ENCODE peak calls at places on chromosomes 12 and 14, in ten cellular contexts. One of them, this sample, is unnamed. For H3K36me3, the result is how much of the 10 kb centered on the place peaks cover.

GRCh38 chr14:72781476-72782181 is 112.3 kb downstream of the DPF3 start:
- DNase-seq in HCT116: no peak
- DNase-seq in stomach: no peak
- DNase-seq in HepG2: peak
- DNase-seq in vagina: peak
- DNase-seq in suprapubic skin: no peak
- DNase-seq in prostate gland: no peak
- DNase-seq in transverse colon: no peak
- DNase-seq in upper lobe of left lung: no peak
- DNase-seq in spleen: no peak
- DNase-seq in this sample: no peak

GRCh38 chr14:84085493-84085892 is 1444.5 kb upstream of the FLRT2 start:
- DNase-seq in suprapubic skin: no peak
- DNase-seq in HCT116: no peak
- DNase-seq in vagina: no peak
- DNase-seq in transverse colon: no peak
- DNase-seq in stomach: no peak
- DNase-seq in spleen: no peak
- DNase-seq in prostate gland: no peak
- DNase-seq in HepG2: no peak
- DNase-seq in upper lobe of left lung: no peak
- DNase-seq in this sample: no peak

GRCh38 chr14:75476274-75476995 is 45.8 kb upstream of the BATF start:
- DNase-seq in transverse colon: peak
- DNase-seq in upper lobe of left lung: peak
- DNase-seq in vagina: no peak
- DNase-seq in stomach: peak
- DNase-seq in suprapubic skin: peak
- DNase-seq in spleen: no peak
- DNase-seq in HCT116: no peak
- DNase-seq in HepG2: peak
- DNase-seq in prostate gland: no peak
- DNase-seq in this sample: no peak

GRCh38 chr12:50248883-50249282 is 34.4 kb downstream of the LIMA1 start:
- DNase-seq in vagina: no peak
- DNase-seq in HepG2: no peak
- DNase-seq in upper lobe of left lung: no peak
- DNase-seq in stomach: no peak
- DNase-seq in transverse colon: no peak
- DNase-seq in HCT116: no peak
- DNase-seq in prostate gland: no peak
- DNase-seq in suprapubic skin: no peak
- DNase-seq in spleen: no peak
- DNase-seq in this sample: no peak

GRCh38 chr14:102848830-102849521 is 71.7 kb downstream of the TRAF3 start:
- DNase-seq in upper lobe of left lung: no peak
- DNase-seq in spleen: peak
- DNase-seq in stomach: peak
- DNase-seq in transverse colon: peak
- DNase-seq in HepG2: no peak
- DNase-seq in vagina: no peak
- DNase-seq in HCT116: no peak
- DNase-seq in suprapubic skin: no peak
- DNase-seq in prostate gland: no peak
- DNase-seq in this sample: no peak

GRCh38 chr12:88590851-88591250 is 10.6 kb upstream of the KITLG start:
- DNase-seq in HCT116: no peak
- DNase-seq in upper lobe of left lung: no peak
- DNase-seq in vagina: no peak
- DNase-seq in spleen: no peak
- DNase-seq in suprapubic skin: no peak
- DNase-seq in prostate gland: no peak
- DNase-seq in HepG2: no peak
- DNase-seq in stomach: no peak
- DNase-seq in transverse colon: no peak
- DNase-seq in this sample: no peak

GRCh38 chr14:56061051-56061450 is 57.2 kb upstream of the PELI2 start:
- DNase-seq in suprapubic skin: no peak
- DNase-seq in HCT116: no peak
- DNase-seq in upper lobe of left lung: no peak
- DNase-seq in HepG2: no peak
- DNase-seq in vagina: no peak
- DNase-seq in transverse colon: no peak
- DNase-seq in prostate gland: no peak
- DNase-seq in stomach: no peak
- DNase-seq in spleen: no peak
- DNase-seq in this sample: no peak

GRCh38 chr12:92403210-92404175 is 257.8 kb upstream of the BTG1 start:
- DNase-seq in upper lobe of left lung: no peak
- DNase-seq in suprapubic skin: no peak
- DNase-seq in transverse colon: peak
- DNase-seq in vagina: no peak
- DNase-seq in stomach: no peak
- DNase-seq in prostate gland: no peak
- DNase-seq in HepG2: no peak
- DNase-seq in HCT116: no peak
- DNase-seq in spleen: no peak
- DNase-seq in this sample: no peak

GRCh38 chr14:23562822-23563472 is 4.6 kb downstream of the AP1G2 start:
- DNase-seq in transverse colon: peak
- DNase-seq in HCT116: no peak
- DNase-seq in stomach: peak
- DNase-seq in HepG2: peak
- DNase-seq in suprapubic skin: peak
- DNase-seq in vagina: no peak
- DNase-seq in prostate gland: no peak
- DNase-seq in spleen: no peak
- DNase-seq in upper lobe of left lung: no peak
- DNase-seq in this sample: no peak

GRCh38 chr12:52687527-52688385 is 7.5 kb upstream of the KRT1 start:
- DNase-seq in HCT116: peak
- DNase-seq in vagina: no peak
- DNase-seq in HepG2: no peak
- DNase-seq in prostate gland: no peak
- DNase-seq in spleen: peak
- DNase-seq in stomach: no peak
- DNase-seq in suprapubic skin: no peak
- DNase-seq in upper lobe of left lung: no peak
- DNase-seq in transverse colon: peak
- DNase-seq in this sample: peak

GRCh38 chr12:80271770-80272169 is 172.3 kb upstream of the PTPRQ start:
- DNase-seq in transverse colon: no peak
- DNase-seq in HCT116: no peak
- DNase-seq in vagina: no peak
- DNase-seq in stomach: no peak
- DNase-seq in upper lobe of left lung: no peak
- DNase-seq in prostate gland: no peak
- DNase-seq in HepG2: no peak
- DNase-seq in spleen: no peak
- DNase-seq in suprapubic skin: no peak
- DNase-seq in this sample: no peak

GRCh38 chr12:68479832-68480291 is 130.8 kb upstream of the RAP1B start:
- DNase-seq in upper lobe of left lung: no peak
- DNase-seq in HCT116: no peak
- DNase-seq in stomach: no peak
- DNase-seq in vagina: no peak
- DNase-seq in prostate gland: no peak
- DNase-seq in suprapubic skin: no peak
- DNase-seq in HepG2: no peak
- DNase-seq in spleen: no peak
- DNase-seq in transverse colon: no peak
- DNase-seq in this sample: no peak

GRCh38 chr12:46675736-46676135 is 150.1 kb downstream of the SLC38A4 start:
- DNase-seq in transverse colon: no peak
- DNase-seq in stomach: no peak
- DNase-seq in upper lobe of left lung: peak
- DNase-seq in vagina: no peak
- DNase-seq in HCT116: no peak
- DNase-seq in spleen: no peak
- DNase-seq in suprapubic skin: peak
- DNase-seq in prostate gland: no peak
- DNase-seq in HepG2: peak
- DNase-seq in this sample: no peak

GRCh38 chr12:113727651-113728061 is 238.5 kb downstream of the RBM19 start:
- DNase-seq in suprapubic skin: no peak
- DNase-seq in prostate gland: no peak
- DNase-seq in spleen: no peak
- DNase-seq in HCT116: peak
- DNase-seq in stomach: no peak
- DNase-seq in upper lobe of left lung: no peak
- DNase-seq in HepG2: peak
- DNase-seq in transverse colon: no peak
- DNase-seq in vagina: no peak
- DNase-seq in this sample: no peak

GRCh38 chr12:50006754-50007442 is 18.4 kb downstream of the RACGAP1 start:
- DNase-seq in transverse colon: no peak
- DNase-seq in prostate gland: no peak
- DNase-seq in spleen: no peak
- DNase-seq in suprapubic skin: no peak
- DNase-seq in vagina: no peak
- DNase-seq in HepG2: no peak
- DNase-seq in stomach: no peak
- DNase-seq in HCT116: no peak
- DNase-seq in upper lobe of left lung: no peak
- DNase-seq in this sample: no peak

GRCh38 chr14:50395448-50395847 is 1.2 kb downstream of the CDKL1 start:
- DNase-seq in HepG2: no peak
- DNase-seq in stomach: no peak
- DNase-seq in HCT116: no peak
- DNase-seq in vagina: peak
- DNase-seq in upper lobe of left lung: no peak
- DNase-seq in prostate gland: no peak
- DNase-seq in transverse colon: peak
- DNase-seq in spleen: no peak
- DNase-seq in suprapubic skin: no peak
- DNase-seq in this sample: no peak

GRCh38 chr14:103329421-103330347 is 4.4 kb upstream of the EIF5 start:
- DNase-seq in prostate gland: no peak
- DNase-seq in HepG2: peak
- DNase-seq in spleen: no peak
- DNase-seq in suprapubic skin: peak
- DNase-seq in transverse colon: peak
- DNase-seq in HCT116: no peak
- DNase-seq in vagina: no peak
- DNase-seq in stomach: peak
- DNase-seq in upper lobe of left lung: no peak
- DNase-seq in this sample: no peak

GRCh38 chr14:53152627-53152908 is 555 bp downstream of the DDHD1 start:
- DNase-seq in prostate gland: no peak
- DNase-seq in transverse colon: no peak
- DNase-seq in HCT116: no peak
- DNase-seq in stomach: no peak
- DNase-seq in upper lobe of left lung: no peak
- DNase-seq in HepG2: no peak
- DNase-seq in suprapubic skin: no peak
- DNase-seq in spleen: no peak
- DNase-seq in vagina: no peak
- DNase-seq in this sample: no peak

GRCh38 chr12:42790761-42791151 is 201.2 kb upstream of the PRICKLE1 start:
- DNase-seq in stomach: no peak
- DNase-seq in transverse colon: peak
- DNase-seq in HepG2: no peak
- DNase-seq in spleen: no peak
- DNase-seq in HCT116: peak
- DNase-seq in suprapubic skin: no peak
- DNase-seq in vagina: no peak
- DNase-seq in prostate gland: no peak
- DNase-seq in upper lobe of left lung: no peak
- DNase-seq in this sample: no peak

GRCh38 chr14:99155173-99155777 is 116.7 kb downstream of the BCL11B start:
- DNase-seq in HCT116: no peak
- DNase-seq in prostate gland: no peak
- DNase-seq in vagina: no peak
- DNase-seq in spleen: no peak
- DNase-seq in stomach: no peak
- DNase-seq in upper lobe of left lung: no peak
- DNase-seq in transverse colon: no peak
- DNase-seq in suprapubic skin: peak
- DNase-seq in HepG2: no peak
- DNase-seq in this sample: no peak
- TF ChIP-seq POLR2AphosphoS5 in HCT116: no peak
- TF ChIP-seq POLR2AphosphoS5 in prostate gland: peak
- TF ChIP-seq POLR2AphosphoS5 in vagina: no peak
- TF ChIP-seq POLR2AphosphoS5 in spleen: no peak
- TF ChIP-seq POLR2AphosphoS5 in stomach: no peak
- TF ChIP-seq POLR2AphosphoS5 in upper lobe of left lung: peak
- TF ChIP-seq POLR2AphosphoS5 in transverse colon: no peak
- TF ChIP-seq POLR2AphosphoS5 in suprapubic skin: no peak
- TF ChIP-seq POLR2AphosphoS5 in HepG2: no peak
- TF ChIP-seq POLR2AphosphoS5 in this sample: no peak

DNA sequence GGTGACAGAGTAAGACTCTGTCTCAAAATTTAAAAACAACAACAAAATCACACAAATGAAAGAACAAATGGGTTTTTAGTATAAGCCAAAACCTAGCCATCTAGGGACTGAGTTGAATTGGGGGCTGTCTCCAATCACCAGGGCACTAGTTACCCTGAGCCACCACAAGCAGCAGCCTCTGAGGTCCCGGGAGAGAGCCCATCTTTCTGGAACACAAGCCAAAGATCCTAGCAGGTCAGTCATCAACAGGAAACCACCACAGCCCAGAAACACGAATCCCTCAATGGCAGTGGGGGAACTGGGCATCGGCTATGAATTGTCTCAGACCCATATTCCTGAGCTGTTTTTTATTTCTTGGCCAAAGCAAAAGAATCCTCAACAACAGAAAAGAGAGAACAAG is 75.3 kb downstream of the KDM2B start:
- DNase-seq in vagina: no peak
- DNase-seq in HepG2: no peak
- DNase-seq in transverse colon: no peak
- DNase-seq in HCT116: no peak
- DNase-seq in suprapubic skin: no peak
- DNase-seq in prostate gland: no peak
- DNase-seq in spleen: no peak
- DNase-seq in stomach: no peak
- DNase-seq in upper lobe of left lung: no peak
- DNase-seq in this sample: no peak
- H3K36me3 ChIP-seq in vagina: under half
- H3K36me3 ChIP-seq in HepG2: under half
- H3K36me3 ChIP-seq in transverse colon: under half
- H3K36me3 ChIP-seq in HCT116: under half
- H3K36me3 ChIP-seq in suprapubic skin: under half
- H3K36me3 ChIP-seq in prostate gland: under half
- H3K36me3 ChIP-seq in spleen: half or more
- H3K36me3 ChIP-seq in stomach: under half
- H3K36me3 ChIP-seq in upper lobe of left lung: under half
- H3K36me3 ChIP-seq in this sample: under half

GRCh38 chr14:95472819-95473251 is 43.6 kb downstream of the SYNE3 start:
- DNase-seq in spleen: no peak
- DNase-seq in vagina: no peak
- DNase-seq in transverse colon: no peak
- DNase-seq in stomach: no peak
- DNase-seq in HepG2: no peak
- DNase-seq in suprapubic skin: no peak
- DNase-seq in upper lobe of left lung: no peak
- DNase-seq in HCT116: no peak
- DNase-seq in prostate gland: no peak
- DNase-seq in this sample: no peak
- H3K27ac ChIP-seq in spleen: peak
- H3K27ac ChIP-seq in vagina: peak
- H3K27ac ChIP-seq in transverse colon: no peak
- H3K27ac ChIP-seq in stomach: no peak
- H3K27ac ChIP-seq in HepG2: no peak
- H3K27ac ChIP-seq in suprapubic skin: peak
- H3K27ac ChIP-seq in upper lobe of left lung: no peak
- H3K27ac ChIP-seq in HCT116: no peak
- H3K27ac ChIP-seq in prostate gland: no peak
- H3K27ac ChIP-seq in this sample: no peak

GRCh38 chr12:98594050-98594853 is 766 bp downstream of the SLC25A3 start:
- DNase-seq in stomach: peak
- DNase-seq in upper lobe of left lung: peak
- DNase-seq in suprapubic skin: no peak
- DNase-seq in spleen: peak
- DNase-seq in vagina: no peak
- DNase-seq in HCT116: no peak
- DNase-seq in transverse colon: peak
- DNase-seq in HepG2: no peak
- DNase-seq in prostate gland: peak
- DNase-seq in this sample: peak
- TF ChIP-seq POLR2AphosphoS5 in stomach: peak
- TF ChIP-seq POLR2AphosphoS5 in upper lobe of left lung: no peak
- TF ChIP-seq POLR2AphosphoS5 in suprapubic skin: peak
- TF ChIP-seq POLR2AphosphoS5 in spleen: no peak
- TF ChIP-seq POLR2AphosphoS5 in vagina: no peak
- TF ChIP-seq POLR2AphosphoS5 in HCT116: no peak
- TF ChIP-seq POLR2AphosphoS5 in transverse colon: no peak
- TF ChIP-seq POLR2AphosphoS5 in HepG2: no peak
- TF ChIP-seq POLR2AphosphoS5 in prostate gland: no peak
- TF ChIP-seq POLR2AphosphoS5 in this sample: no peak

This sample was measured in breast epithelium.